ENCODE peak calls at places on chromosomes 16 and 17, in ten cellular contexts. One of them, this sample, is unnamed. For H3K36me3, the result is how much of the 10 kb centered on the place peaks cover.

GRCh38 chr17:42097691-42098661 is at the start of gene ZNF385C:
- DNase-seq in ascending aorta: no peak
- DNase-seq in mesenchymal stem cell: no peak
- DNase-seq in right atrium auricular region: no peak
- DNase-seq in psoas muscle: no peak
- DNase-seq in cardiac muscle cell: no peak
- DNase-seq in vagina: no peak
- DNase-seq in BJ: no peak
- DNase-seq in tibial artery: no peak
- DNase-seq in IMR-90: no peak
- DNase-seq in this sample: no peak

GRCh38 chr16:27828671-27829070 is 234.8 kb downstream of the GSG1L start:
- DNase-seq in ascending aorta: no peak
- DNase-seq in mesenchymal stem cell: no peak
- DNase-seq in right atrium auricular region: no peak
- DNase-seq in psoas muscle: no peak
- DNase-seq in cardiac muscle cell: no peak
- DNase-seq in vagina: no peak
- DNase-seq in BJ: no peak
- DNase-seq in tibial artery: no peak
- DNase-seq in IMR-90: no peak
- DNase-seq in this sample: no peak

GRCh38 chr17:35373984-35374765 is 754 bp upstream of the SLFN11 start:
- DNase-seq in ascending aorta: peak
- DNase-seq in mesenchymal stem cell: peak
- DNase-seq in right atrium auricular region: peak
- DNase-seq in psoas muscle: peak
- DNase-seq in cardiac muscle cell: peak
- DNase-seq in vagina: no peak
- DNase-seq in BJ: no peak
- DNase-seq in tibial artery: peak
- DNase-seq in IMR-90: peak
- DNase-seq in this sample: no peak

GRCh38 chr17:61335105-61335844 is 64.4 kb upstream of the TBX2 start:
- DNase-seq in ascending aorta: no peak
- DNase-seq in mesenchymal stem cell: peak
- DNase-seq in right atrium auricular region: no peak
- DNase-seq in psoas muscle: no peak
- DNase-seq in cardiac muscle cell: peak
- DNase-seq in vagina: no peak
- DNase-seq in BJ: no peak
- DNase-seq in tibial artery: no peak
- DNase-seq in IMR-90: peak
- DNase-seq in this sample: no peak

GRCh38 chr17:80760501-80760900 is 215.9 kb downstream of the RPTOR start:
- DNase-seq in ascending aorta: no peak
- DNase-seq in mesenchymal stem cell: no peak
- DNase-seq in right atrium auricular region: no peak
- DNase-seq in psoas muscle: no peak
- DNase-seq in cardiac muscle cell: no peak
- DNase-seq in vagina: no peak
- DNase-seq in BJ: no peak
- DNase-seq in tibial artery: no peak
- DNase-seq in IMR-90: no peak
- DNase-seq in this sample: peak

GRCh38 chr17:45106101-45106500 is 26.2 kb downstream of the PLCD3 start:
- DNase-seq in ascending aorta: no peak
- DNase-seq in mesenchymal stem cell: no peak
- DNase-seq in right atrium auricular region: no peak
- DNase-seq in psoas muscle: no peak
- DNase-seq in cardiac muscle cell: no peak
- DNase-seq in vagina: no peak
- DNase-seq in BJ: no peak
- DNase-seq in tibial artery: no peak
- DNase-seq in IMR-90: no peak
- DNase-seq in this sample: no peak

GRCh38 chr17:27203241-27203640 is 90.7 kb upstream of the WSB1 start:
- DNase-seq in ascending aorta: no peak
- DNase-seq in mesenchymal stem cell: no peak
- DNase-seq in right atrium auricular region: no peak
- DNase-seq in psoas muscle: no peak
- DNase-seq in cardiac muscle cell: no peak
- DNase-seq in vagina: no peak
- DNase-seq in BJ: no peak
- DNase-seq in tibial artery: no peak
- DNase-seq in IMR-90: no peak
- DNase-seq in this sample: no peak

GRCh38 chr17:78602246-78602645 is 25.1 kb upstream of the DNAH17 start:
- DNase-seq in ascending aorta: no peak
- DNase-seq in mesenchymal stem cell: no peak
- DNase-seq in right atrium auricular region: no peak
- DNase-seq in psoas muscle: no peak
- DNase-seq in cardiac muscle cell: no peak
- DNase-seq in vagina: no peak
- DNase-seq in BJ: no peak
- DNase-seq in tibial artery: no peak
- DNase-seq in IMR-90: no peak
- DNase-seq in this sample: no peak

GRCh38 chr17:71535311-71535710 is 585.5 kb upstream of the SOX9 start:
- DNase-seq in ascending aorta: no peak
- DNase-seq in mesenchymal stem cell: no peak
- DNase-seq in right atrium auricular region: no peak
- DNase-seq in psoas muscle: no peak
- DNase-seq in cardiac muscle cell: no peak
- DNase-seq in vagina: no peak
- DNase-seq in BJ: no peak
- DNase-seq in tibial artery: no peak
- DNase-seq in IMR-90: no peak
- DNase-seq in this sample: no peak

GRCh38 chr16:86158688-86159360 is 259.9 kb downstream of the IRF8 start:
- DNase-seq in ascending aorta: no peak
- DNase-seq in mesenchymal stem cell: peak
- DNase-seq in right atrium auricular region: no peak
- DNase-seq in psoas muscle: no peak
- DNase-seq in cardiac muscle cell: peak
- DNase-seq in vagina: no peak
- DNase-seq in BJ: no peak
- DNase-seq in tibial artery: no peak
- DNase-seq in IMR-90: peak
- DNase-seq in this sample: no peak

GRCh38 chr16:19884021-19884485 is 595 bp downstream of the GPRC5B start:
- DNase-seq in ascending aorta: no peak
- DNase-seq in mesenchymal stem cell: peak
- DNase-seq in right atrium auricular region: no peak
- DNase-seq in psoas muscle: peak
- DNase-seq in cardiac muscle cell: no peak
- DNase-seq in vagina: no peak
- DNase-seq in BJ: no peak
- DNase-seq in tibial artery: no peak
- DNase-seq in IMR-90: no peak
- DNase-seq in this sample: peak

GRCh38 chr16:77344306-77344705 is 90.5 kb downstream of the ADAMTS18 start:
- DNase-seq in ascending aorta: no peak
- DNase-seq in mesenchymal stem cell: peak
- DNase-seq in right atrium auricular region: no peak
- DNase-seq in psoas muscle: no peak
- DNase-seq in cardiac muscle cell: no peak
- DNase-seq in vagina: no peak
- DNase-seq in BJ: no peak
- DNase-seq in tibial artery: no peak
- DNase-seq in IMR-90: no peak
- DNase-seq in this sample: no peak

GRCh38 chr17:56699186-56699895 is 105.8 kb downstream of the NOG start:
- DNase-seq in ascending aorta: peak
- DNase-seq in mesenchymal stem cell: peak
- DNase-seq in right atrium auricular region: peak
- DNase-seq in psoas muscle: peak
- DNase-seq in cardiac muscle cell: peak
- DNase-seq in vagina: no peak
- DNase-seq in BJ: peak
- DNase-seq in tibial artery: peak
- DNase-seq in IMR-90: peak
- DNase-seq in this sample: peak

DNA sequence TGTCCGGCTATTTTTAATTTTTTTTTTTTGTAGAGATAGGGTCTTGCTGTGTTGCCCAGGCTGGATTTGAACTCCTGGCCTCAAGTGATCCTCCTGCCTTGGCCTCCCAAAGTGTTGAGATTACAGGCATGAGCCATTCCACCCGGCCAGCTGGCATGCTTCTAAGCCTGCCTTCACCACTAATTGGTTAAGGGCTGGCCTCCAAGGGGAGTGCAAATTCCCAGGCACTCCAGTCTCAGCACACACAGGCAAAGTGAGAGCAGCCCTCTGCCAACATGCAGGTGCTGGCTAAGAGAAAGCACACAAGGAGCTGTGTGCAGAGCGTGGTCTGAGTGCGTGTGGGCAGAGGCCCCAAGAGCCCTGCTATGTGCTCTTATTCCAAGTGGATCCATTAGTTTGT is 149.8 kb upstream of the HS3ST2 start:
- DNase-seq in ascending aorta: peak
- DNase-seq in mesenchymal stem cell: no peak
- DNase-seq in right atrium auricular region: peak
- DNase-seq in psoas muscle: no peak
- DNase-seq in cardiac muscle cell: no peak
- DNase-seq in vagina: no peak
- DNase-seq in BJ: no peak
- DNase-seq in tibial artery: no peak
- DNase-seq in IMR-90: no peak
- DNase-seq in this sample: no peak
- H3K36me3 ChIP-seq in ascending aorta: under half
- H3K36me3 ChIP-seq in mesenchymal stem cell: under half
- H3K36me3 ChIP-seq in right atrium auricular region: under half
- H3K36me3 ChIP-seq in psoas muscle: under half
- H3K36me3 ChIP-seq in cardiac muscle cell: under half
- H3K36me3 ChIP-seq in vagina: under half
- H3K36me3 ChIP-seq in BJ: under half
- H3K36me3 ChIP-seq in tibial artery: under half
- H3K36me3 ChIP-seq in IMR-90: under half
- H3K36me3 ChIP-seq in this sample: under half

GRCh38 chr17:40180694-40181093 is 3.4 kb downstream of the RAPGEFL1 start:
- DNase-seq in ascending aorta: no peak
- DNase-seq in mesenchymal stem cell: no peak
- DNase-seq in right atrium auricular region: no peak
- DNase-seq in psoas muscle: no peak
- DNase-seq in cardiac muscle cell: no peak
- DNase-seq in vagina: no peak
- DNase-seq in BJ: no peak
- DNase-seq in tibial artery: no peak
- DNase-seq in IMR-90: no peak
- DNase-seq in this sample: peak
- H3K36me3 ChIP-seq in ascending aorta: under half
- H3K36me3 ChIP-seq in mesenchymal stem cell: under half
- H3K36me3 ChIP-seq in right atrium auricular region: under half
- H3K36me3 ChIP-seq in psoas muscle: under half
- H3K36me3 ChIP-seq in cardiac muscle cell: under half
- H3K36me3 ChIP-seq in vagina: under half
- H3K36me3 ChIP-seq in BJ: under half
- H3K36me3 ChIP-seq in tibial artery: under half
- H3K36me3 ChIP-seq in IMR-90: under half
- H3K36me3 ChIP-seq in this sample: under half

GRCh38 chr17:6274310-6274709 is 160.6 kb downstream of the AIPL1 start:
- DNase-seq in ascending aorta: no peak
- DNase-seq in mesenchymal stem cell: no peak
- DNase-seq in right atrium auricular region: no peak
- DNase-seq in psoas muscle: no peak
- DNase-seq in cardiac muscle cell: no peak
- DNase-seq in vagina: no peak
- DNase-seq in BJ: no peak
- DNase-seq in tibial artery: no peak
- DNase-seq in IMR-90: no peak
- DNase-seq in this sample: no peak

DNA sequence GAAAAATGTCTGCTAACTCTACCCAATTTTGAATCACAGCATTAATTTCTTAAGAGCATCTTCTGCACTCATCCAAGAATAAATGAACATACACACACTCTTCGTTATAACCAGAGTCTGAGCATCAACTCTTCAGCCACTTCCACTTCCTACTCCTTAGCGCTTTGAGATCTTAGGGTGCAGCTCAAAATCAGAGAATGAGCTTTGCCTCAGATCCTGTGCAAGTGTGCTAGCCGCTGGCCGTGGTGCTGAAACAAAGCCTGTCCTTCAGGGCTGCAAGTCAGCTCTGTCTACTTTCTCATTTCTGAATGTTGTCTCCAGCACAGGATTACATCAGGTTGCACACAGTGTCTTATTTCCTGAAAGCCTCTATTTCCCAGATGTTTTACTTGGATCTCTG is 165.4 kb downstream of the AIPL1 start:
- DNase-seq in ascending aorta: no peak
- DNase-seq in mesenchymal stem cell: peak
- DNase-seq in right atrium auricular region: no peak
- DNase-seq in psoas muscle: no peak
- DNase-seq in cardiac muscle cell: peak
- DNase-seq in vagina: no peak
- DNase-seq in BJ: no peak
- DNase-seq in tibial artery: no peak
- DNase-seq in IMR-90: peak
- DNase-seq in this sample: no peak
- H3K36me3 ChIP-seq in ascending aorta: under half
- H3K36me3 ChIP-seq in mesenchymal stem cell: under half
- H3K36me3 ChIP-seq in right atrium auricular region: under half
- H3K36me3 ChIP-seq in psoas muscle: under half
- H3K36me3 ChIP-seq in cardiac muscle cell: under half
- H3K36me3 ChIP-seq in vagina: under half
- H3K36me3 ChIP-seq in BJ: under half
- H3K36me3 ChIP-seq in tibial artery: under half
- H3K36me3 ChIP-seq in IMR-90: under half
- H3K36me3 ChIP-seq in this sample: under half

GRCh38 chr17:82640046-82640445 is 8.2 kb downstream of the WDR45B start:
- DNase-seq in ascending aorta: no peak
- DNase-seq in mesenchymal stem cell: no peak
- DNase-seq in right atrium auricular region: no peak
- DNase-seq in psoas muscle: no peak
- DNase-seq in cardiac muscle cell: no peak
- DNase-seq in vagina: no peak
- DNase-seq in BJ: no peak
- DNase-seq in tibial artery: no peak
- DNase-seq in IMR-90: no peak
- DNase-seq in this sample: no peak

GRCh38 chr17:82636626-82637598 is 11.3 kb downstream of the WDR45B start:
- DNase-seq in ascending aorta: no peak
- DNase-seq in mesenchymal stem cell: no peak
- DNase-seq in right atrium auricular region: no peak
- DNase-seq in psoas muscle: no peak
- DNase-seq in cardiac muscle cell: no peak
- DNase-seq in vagina: no peak
- DNase-seq in BJ: no peak
- DNase-seq in tibial artery: no peak
- DNase-seq in IMR-90: no peak
- DNase-seq in this sample: peak

GRCh38 chr17:82638183-82638773 is 10.0 kb downstream of the WDR45B start:
- DNase-seq in ascending aorta: no peak
- DNase-seq in mesenchymal stem cell: no peak
- DNase-seq in right atrium auricular region: no peak
- DNase-seq in psoas muscle: no peak
- DNase-seq in cardiac muscle cell: no peak
- DNase-seq in vagina: no peak
- DNase-seq in BJ: no peak
- DNase-seq in tibial artery: no peak
- DNase-seq in IMR-90: no peak
- DNase-seq in this sample: no peak

GRCh38 chr17:82642022-82642421 is 6.2 kb downstream of the WDR45B start:
- DNase-seq in ascending aorta: no peak
- DNase-seq in mesenchymal stem cell: no peak
- DNase-seq in right atrium auricular region: no peak
- DNase-seq in psoas muscle: no peak
- DNase-seq in cardiac muscle cell: no peak
- DNase-seq in vagina: no peak
- DNase-seq in BJ: no peak
- DNase-seq in tibial artery: no peak
- DNase-seq in IMR-90: no peak
- DNase-seq in this sample: no peak

GRCh38 chr17:82639628-82640027 is 8.6 kb downstream of the WDR45B start:
- DNase-seq in ascending aorta: no peak
- DNase-seq in mesenchymal stem cell: no peak
- DNase-seq in right atrium auricular region: no peak
- DNase-seq in psoas muscle: no peak
- DNase-seq in cardiac muscle cell: no peak
- DNase-seq in vagina: no peak
- DNase-seq in BJ: no peak
- DNase-seq in tibial artery: no peak
- DNase-seq in IMR-90: no peak
- DNase-seq in this sample: no peak
- H3K36me3 ChIP-seq in ascending aorta: half or more
- H3K36me3 ChIP-seq in mesenchymal stem cell: half or more
- H3K36me3 ChIP-seq in right atrium auricular region: under half
- H3K36me3 ChIP-seq in psoas muscle: half or more
- H3K36me3 ChIP-seq in cardiac muscle cell: under half
- H3K36me3 ChIP-seq in vagina: under half
- H3K36me3 ChIP-seq in BJ: under half
- H3K36me3 ChIP-seq in tibial artery: under half
- H3K36me3 ChIP-seq in IMR-90: under half
- H3K36me3 ChIP-seq in this sample: under half

This sample was measured in PC-9.